ENCODE peak calls at places on chromosomes 12 and 14, in four cellular contexts. One of them, this sample, is unnamed.

GRCh38 chr12:23631991-23632390 is 317.5 kb downstream of the SOX5 start:
- DNase-seq in K562: no peak
- DNase-seq in GM12878: no peak
- DNase-seq in HL-60: no peak
- DNase-seq in this sample: no peak

GRCh38 chr14:106875503-106875902 is 1349.1 kb downstream of the TMEM121 start:
- DNase-seq in HL-60: peak; percentile 91
- DNase-seq in K562: no peak
- DNase-seq in GM12878: no peak
- DNase-seq in this sample: no peak

GRCh38 chr14:54568821-54569591 is 2.1 kb downstream of the SAMD4A start:
- DNase-seq in GM12878: no peak
- DNase-seq in K562: peak; percentile 23
- DNase-seq in HL-60: no peak
- DNase-seq in this sample: no peak

GRCh38 chr14:68404652-68405183 is 388.1 kb downstream of the ZFP36L1 start:
- DNase-seq in HL-60: no peak
- DNase-seq in GM12878: no peak
- DNase-seq in K562: peak; percentile 55
- DNase-seq in this sample: no peak

GRCh38 chr12:13450231-13451080 is 253.9 kb downstream of the EMP1 start:
- DNase-seq in GM12878: no peak
- DNase-seq in K562: no peak
- DNase-seq in HL-60: no peak
- DNase-seq in this sample: no peak

GRCh38 chr14:91390165-91390778 is 27.3 kb downstream of the CCDC88C start:
- DNase-seq in HL-60: no peak
- DNase-seq in GM12878: no peak
- DNase-seq in K562: no peak
- DNase-seq in this sample: no peak

GRCh38 chr12:51593539-51593938 is 2.5 kb downstream of the SCN8A start:
- DNase-seq in HL-60: peak; percentile 14
- DNase-seq in GM12878: no peak
- DNase-seq in K562: peak; percentile 51
- DNase-seq in this sample: no peak

GRCh38 chr14:68379510-68380303 is 413.2 kb downstream of the ZFP36L1 start:
- DNase-seq in HL-60: no peak
- DNase-seq in GM12878: no peak
- DNase-seq in K562: no peak
- DNase-seq in this sample: no peak

GRCh38 chr14:75794615-75795038 is 133.6 kb downstream of the TTLL5 start:
- DNase-seq in K562: peak; percentile 11
- DNase-seq in HL-60: no peak
- DNase-seq in GM12878: no peak
- DNase-seq in this sample: no peak

GRCh38 chr12:25787701-25788100 is 170.8 kb upstream of the RASSF8 start:
- DNase-seq in GM12878: no peak
- DNase-seq in HL-60: no peak
- DNase-seq in K562: no peak
- DNase-seq in this sample: no peak

GRCh38 chr14:96512602-96513397 is 10.6 kb downstream of the PAPOLA start:
- DNase-seq in GM12878: no peak
- DNase-seq in HL-60: no peak
- DNase-seq in K562: no peak
- DNase-seq in this sample: no peak

GRCh38 chr14:69107407-69108003 is 45.4 kb downstream of the DCAF5 start:
- DNase-seq in K562: peak; percentile 61
- DNase-seq in HL-60: peak; percentile 26
- DNase-seq in GM12878: peak; percentile 20
- DNase-seq in this sample: peak; percentile 13

GRCh38 chr12:130194154-130194553 is 31.9 kb downstream of the FZD10 start:
- DNase-seq in HL-60: no peak
- DNase-seq in K562: no peak
- DNase-seq in GM12878: no peak
- DNase-seq in this sample: no peak
- TF ChIP-seq SPI1 in HL-60: no peak
- TF ChIP-seq SPI1 in K562: no peak
- TF ChIP-seq SPI1 in GM12878: no peak
- TF ChIP-seq SPI1 in this sample: no peak

GRCh38 chr12:6214633-6215032 is 14.4 kb downstream of the CD9 start:
- DNase-seq in K562: no peak
- DNase-seq in GM12878: no peak
- DNase-seq in HL-60: no peak
- DNase-seq in this sample: no peak
- TF ChIP-seq SPI1 in K562: no peak
- TF ChIP-seq SPI1 in GM12878: no peak
- TF ChIP-seq SPI1 in HL-60: no peak
- TF ChIP-seq SPI1 in this sample: no peak

DNA sequence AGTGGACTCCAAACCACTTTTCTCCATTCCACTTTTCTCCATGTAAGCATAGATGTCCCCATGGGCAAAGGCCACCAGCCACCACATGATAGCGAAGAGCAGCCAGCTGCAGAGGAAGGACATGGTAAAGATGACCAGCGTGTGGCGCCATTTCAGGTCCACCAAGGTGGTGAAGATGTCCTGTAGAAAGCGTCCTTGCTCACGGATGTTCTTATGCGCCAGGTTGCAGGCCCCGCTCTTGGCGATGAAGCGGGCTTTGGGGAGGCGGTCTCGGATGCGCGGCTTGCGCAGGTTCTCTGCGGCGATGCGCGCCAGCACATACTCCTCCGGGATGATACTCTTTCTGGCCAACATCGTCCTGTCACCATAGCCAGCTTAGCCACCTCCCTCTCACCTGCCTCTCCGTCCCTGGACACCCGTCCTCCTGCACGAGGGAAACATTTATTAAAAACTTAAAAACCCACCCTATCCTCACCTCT is 1.2 kb downstream of the KCNJ8 start:
- DNase-seq in HL-60: no peak
- DNase-seq in GM12878: no peak
- DNase-seq in K562: peak; percentile 75
- DNase-seq in this sample: no peak
- TF ChIP-seq SPI1 in HL-60: no peak
- TF ChIP-seq SPI1 in GM12878: no peak
- TF ChIP-seq SPI1 in K562: no peak
- TF ChIP-seq SPI1 in this sample: no peak

DNA sequence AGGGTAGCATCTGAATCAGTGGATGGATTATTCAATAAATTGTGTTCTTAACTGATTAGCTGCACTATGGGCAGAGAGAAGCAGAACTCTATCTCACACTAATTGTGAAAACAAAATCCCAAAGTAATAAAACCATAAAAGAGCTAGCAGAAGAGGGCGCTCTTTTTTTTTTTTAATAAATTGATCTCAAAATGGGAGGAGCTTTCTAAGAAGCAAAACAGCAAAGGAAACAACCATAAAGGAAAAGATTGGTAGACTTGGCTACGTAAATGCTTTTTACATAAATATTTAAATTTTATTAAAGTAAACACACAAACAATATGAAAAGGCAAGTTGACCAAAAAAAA is 1.5 kb upstream of the TM7SF3 start:
- DNase-seq in K562: peak; percentile 40
- DNase-seq in GM12878: no peak
- DNase-seq in HL-60: no peak
- DNase-seq in this sample: no peak
- TF ChIP-seq SPI1 in K562: no peak
- TF ChIP-seq SPI1 in GM12878: no peak
- TF ChIP-seq SPI1 in HL-60: no peak
- TF ChIP-seq SPI1 in this sample: no peak

GRCh38 chr12:74152370-74152769 is 385.3 kb upstream of the ATXN7L3B start:
- DNase-seq in HL-60: no peak
- DNase-seq in GM12878: no peak
- DNase-seq in K562: no peak
- DNase-seq in this sample: no peak
- TF ChIP-seq SPI1 in HL-60: no peak
- TF ChIP-seq SPI1 in GM12878: no peak
- TF ChIP-seq SPI1 in K562: no peak
- TF ChIP-seq SPI1 in this sample: no peak

GRCh38 chr12:862303-862911 is 87.1 kb downstream of the RAD52 start:
- DNase-seq in GM12878: no peak
- DNase-seq in K562: no peak
- DNase-seq in HL-60: no peak
- DNase-seq in this sample: no peak
- TF ChIP-seq SPI1 in GM12878: no peak
- TF ChIP-seq SPI1 in K562: no peak
- TF ChIP-seq SPI1 in HL-60: no peak
- TF ChIP-seq SPI1 in this sample: no peak

GRCh38 chr12:119775246-119775895 is 101.7 kb downstream of the CIT start:
- DNase-seq in GM12878: no peak
- DNase-seq in HL-60: no peak
- DNase-seq in K562: no peak
- DNase-seq in this sample: no peak

GRCh38 chr12:119772431-119772830 is 104.5 kb downstream of the PRKAB1 start:
- DNase-seq in K562: no peak
- DNase-seq in GM12878: no peak
- DNase-seq in HL-60: no peak
- DNase-seq in this sample: no peak

DNA sequence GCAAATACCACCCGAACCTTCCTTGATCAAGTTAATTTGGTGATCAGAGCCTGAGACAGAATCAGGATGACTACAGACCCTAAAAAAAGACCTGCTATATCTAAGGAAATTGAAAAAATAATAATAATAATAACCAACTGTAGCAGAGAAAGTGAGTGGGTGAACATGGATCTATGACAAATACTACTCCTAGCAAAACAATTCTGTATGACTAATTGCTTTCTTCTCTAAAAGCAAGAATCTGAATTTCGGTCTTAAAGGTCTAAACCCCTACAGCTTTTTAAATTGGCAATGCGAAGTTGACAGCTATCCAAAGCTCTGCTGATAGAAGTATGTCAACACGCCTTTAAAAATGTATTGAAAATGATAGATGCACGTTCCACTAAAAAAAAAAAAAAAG is 102.2 kb downstream of the PRKAB1 start:
- DNase-seq in GM12878: no peak
- DNase-seq in K562: no peak
- DNase-seq in HL-60: no peak
- DNase-seq in this sample: no peak
- TF ChIP-seq SPI1 in GM12878: no peak
- TF ChIP-seq SPI1 in K562: no peak
- TF ChIP-seq SPI1 in HL-60: no peak
- TF ChIP-seq SPI1 in this sample: no peak

GRCh38 chr12:49041881-49042484 is 18.6 kb downstream of the KMT2D start:
- DNase-seq in GM12878: no peak
- DNase-seq in K562: no peak
- DNase-seq in HL-60: no peak
- DNase-seq in this sample: no peak

GRCh38 chr12:49043241-49043640 is 17.4 kb downstream of the KMT2D start:
- DNase-seq in HL-60: no peak
- DNase-seq in K562: no peak
- DNase-seq in GM12878: no peak
- DNase-seq in this sample: no peak

GRCh38 chr12:49040364-49040855 is 20.2 kb downstream of the KMT2D start:
- DNase-seq in K562: no peak
- DNase-seq in HL-60: no peak
- DNase-seq in GM12878: no peak
- DNase-seq in this sample: no peak

GRCh38 chr12:49039421-49040363 is 20.9 kb downstream of the KMT2D start:
- DNase-seq in GM12878: no peak
- DNase-seq in HL-60: no peak
- DNase-seq in K562: no peak
- DNase-seq in this sample: no peak

DNA sequence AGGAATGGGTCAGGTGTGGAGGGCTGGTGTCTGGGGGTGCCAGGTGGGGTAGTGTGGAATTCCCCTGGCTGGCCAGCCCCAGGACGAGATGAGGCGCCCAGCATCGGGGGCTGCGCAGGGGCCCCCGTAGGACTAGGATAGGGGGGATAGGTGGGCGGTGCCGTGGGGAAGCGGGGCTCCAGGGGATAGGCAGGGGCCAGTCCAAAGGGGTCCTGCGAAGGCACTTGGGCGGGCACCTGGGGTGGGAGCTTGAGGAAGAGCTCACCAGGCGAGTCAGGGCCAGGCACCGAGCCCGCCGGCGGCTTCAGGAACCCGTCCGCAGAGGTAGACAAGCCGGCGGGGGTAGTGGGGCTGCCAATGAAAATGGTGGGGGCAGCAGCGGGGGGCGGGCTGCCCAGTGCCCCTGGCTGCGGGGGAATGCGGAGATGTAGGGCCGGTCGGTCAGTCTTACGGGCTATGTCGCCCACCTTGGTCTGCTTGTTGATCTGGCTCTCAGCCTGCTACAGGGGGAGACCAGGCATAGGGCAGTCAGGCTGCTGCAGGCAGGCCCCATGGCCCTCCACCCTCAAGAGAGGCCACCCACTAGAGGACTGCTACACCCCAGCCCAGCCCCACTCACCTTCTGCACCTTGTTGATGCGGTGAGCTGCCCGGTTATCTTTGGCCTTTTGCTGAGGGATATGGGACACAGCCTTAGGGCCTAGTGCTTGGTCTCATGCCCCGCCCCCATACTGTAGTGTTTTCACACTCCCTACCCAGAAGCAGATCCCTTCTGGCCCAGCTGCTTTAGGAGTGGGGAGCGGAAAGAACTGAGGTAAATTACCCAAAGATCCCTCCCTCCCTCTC is 19.3 kb downstream of the KMT2D start:
- DNase-seq in HL-60: no peak
- DNase-seq in GM12878: no peak
- DNase-seq in K562: no peak
- DNase-seq in this sample: no peak
- TF ChIP-seq SPI1 in HL-60: no peak
- TF ChIP-seq SPI1 in GM12878: no peak
- TF ChIP-seq SPI1 in K562: no peak
- TF ChIP-seq SPI1 in this sample: no peak

DNA sequence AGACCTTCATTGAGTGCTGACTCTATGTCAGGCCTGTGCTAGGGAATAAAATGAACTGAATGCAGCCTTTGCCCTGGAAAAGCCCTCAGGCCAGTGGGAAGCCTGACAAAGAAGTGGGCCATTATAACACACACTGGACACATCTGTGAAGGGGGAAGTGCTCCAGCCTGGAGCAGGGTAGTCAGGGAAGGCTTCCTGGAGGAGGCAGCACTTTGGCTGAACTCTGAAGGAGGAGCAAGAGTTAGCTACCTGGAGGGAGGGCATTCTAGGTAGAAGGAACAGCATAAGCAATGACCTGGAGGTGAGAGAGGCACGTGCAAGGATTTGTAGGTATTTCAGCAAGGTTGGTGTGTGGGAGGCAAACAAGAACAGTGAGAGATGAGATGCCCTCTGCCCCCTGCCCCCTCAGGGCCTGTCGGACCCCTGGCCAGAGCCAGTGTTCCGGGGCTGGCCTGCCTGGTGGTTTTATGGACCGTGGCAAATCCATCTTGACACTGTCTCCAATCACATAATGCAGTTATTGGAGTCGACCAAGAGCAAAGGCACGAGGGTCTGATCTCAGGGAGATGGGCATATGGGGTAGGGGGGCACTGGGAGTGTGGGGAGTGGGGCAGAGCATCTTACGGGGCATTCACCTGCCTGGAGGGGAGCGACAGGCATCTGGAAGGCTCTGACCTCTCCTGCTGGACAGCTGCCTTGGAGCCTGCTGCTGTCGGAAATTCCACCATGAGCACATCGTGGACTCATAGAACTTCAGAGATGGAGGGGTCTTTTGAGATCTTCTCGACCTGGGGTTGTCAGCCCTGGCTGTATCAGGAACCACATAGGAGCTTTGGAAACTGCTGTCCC is 2.7 kb upstream of the FAM222A start:
- DNase-seq in GM12878: no peak
- DNase-seq in HL-60: no peak
- DNase-seq in K562: no peak
- DNase-seq in this sample: no peak
- TF ChIP-seq SPI1 in GM12878: no peak
- TF ChIP-seq SPI1 in HL-60: no peak
- TF ChIP-seq SPI1 in K562: no peak
- TF ChIP-seq SPI1 in this sample: no peak

GRCh38 chr12:1529862-1530591 is 64.4 kb downstream of the FBXL14 start:
- DNase-seq in GM12878: no peak
- DNase-seq in K562: peak; percentile 40
- DNase-seq in HL-60: no peak
- DNase-seq in this sample: peak; percentile 43
- TF ChIP-seq SPI1 in GM12878: no peak
- TF ChIP-seq SPI1 in K562: no peak
- TF ChIP-seq SPI1 in HL-60: no peak
- TF ChIP-seq SPI1 in this sample: no peak